ENCODE peak calls at places on chromosomes 5 and 9, in seven cellular contexts. I is heart left ventricle, C is breast epithelium, T is adrenal gland, X is tibial nerve, Q is A549, J is uterus. W is an unnamed sample. For H3K4me1 and H3K9me3, the result is how much of the 10 kb centered on the place peaks cover.

GRCh38 chr5:94276751-94277150 is 341.7 kb downstream of the KIAA0825 start:
- DNase-seq in C (no peak), J (no peak), X (no peak), T (peak), Q (no peak), I (no peak), W (no peak)

GRCh38 chr5:135242021-135242480 is 157.0 kb downstream of the MACROH2A1 start:
- DNase-seq in J (peak), C (peak), I (no peak), T (peak), Q (no peak), X (no peak), W (no peak)

GRCh38 chr5:75364571-75365280 is 27.7 kb downstream of the HMGCR start:
- DNase-seq in T (no peak), X (no peak), I (no peak), Q (no peak), C (no peak), J (no peak), W (no peak)

GRCh38 chr5:170631471-170632195 is 127.8 kb downstream of the KCNIP1 start:
- DNase-seq in C (peak), Q (peak), X (no peak), I (peak), T (no peak), J (no peak), W (no peak)

GRCh38 chr9:73896061-73896460 is 601.1 kb upstream of the RORB start:
- DNase-seq in C (no peak), X (no peak), T (no peak), J (no peak), Q (no peak), I (no peak), W (no peak)

GRCh38 chr9:78127271-78128225 is 95.9 kb upstream of the GNAQ start:
- DNase-seq in C (peak), T (no peak), Q (no peak), X (no peak), I (no peak), J (no peak), W (no peak)

GRCh38 chr9:110040788-110041187 is 167.2 kb downstream of the C9orf152 start:
- DNase-seq in C (no peak), X (no peak), Q (no peak), I (no peak), T (no peak), J (no peak), W (no peak)

GRCh38 chr9:4339783-4340335 is 40.0 kb upstream of the GLIS3 start:
- DNase-seq in Q (peak), X (no peak), C (no peak), I (no peak), J (no peak), T (no peak), W (no peak)

GRCh38 chr5:129820-130219 is 37.9 kb downstream of the PLEKHG4B start:
- DNase-seq in I (no peak), T (no peak), X (no peak), J (no peak), Q (no peak), C (no peak), W (no peak)

GRCh38 chr9:6383551-6384225 is 29.3 kb upstream of the UHRF2 start:
- DNase-seq in X (no peak), I (no peak), J (peak), T (no peak), Q (no peak), C (no peak), W (no peak)

GRCh38 chr5:56876325-56876724 is 33.1 kb upstream of the SETD9 start:
- DNase-seq in I (no peak), J (no peak), T (no peak), C (no peak), Q (no peak), X (no peak), W (no peak)

GRCh38 chr9:69771775-69772418 is 12.1 kb upstream of the PTAR1 start:
- DNase-seq in C (no peak), T (no peak), J (no peak), X (no peak), I (no peak), Q (no peak), W (no peak)

GRCh38 chr9:24846248-24846912 is 300.7 kb upstream of the IZUMO3 start:
- DNase-seq in I (no peak), T (no peak), X (no peak), J (no peak), Q (no peak), C (no peak), W (no peak)

GRCh38 chr9:7756088-7756487 is 43.5 kb downstream of the DMAC1 start:
- DNase-seq in J (no peak), C (no peak), Q (no peak), T (no peak), I (no peak), X (no peak), W (no peak)

GRCh38 chr9:76835571-76836283 is 70.2 kb downstream of the PRUNE2 start:
- DNase-seq in I (no peak), C (no peak), X (no peak), Q (no peak), J (no peak), T (no peak), W (no peak)

GRCh38 chr9:36995927-36996471 is 38.1 kb downstream of the PAX5 start:
- DNase-seq in Q (peak), C (no peak), J (no peak), I (peak), X (no peak), T (peak), W (peak)

GRCh38 chr9:96565684-96566360 is 53.8 kb downstream of the CDC14B start:
- DNase-seq in I (no peak), X (no peak), T (no peak), Q (peak), J (no peak), C (no peak), W (no peak)

DNA sequence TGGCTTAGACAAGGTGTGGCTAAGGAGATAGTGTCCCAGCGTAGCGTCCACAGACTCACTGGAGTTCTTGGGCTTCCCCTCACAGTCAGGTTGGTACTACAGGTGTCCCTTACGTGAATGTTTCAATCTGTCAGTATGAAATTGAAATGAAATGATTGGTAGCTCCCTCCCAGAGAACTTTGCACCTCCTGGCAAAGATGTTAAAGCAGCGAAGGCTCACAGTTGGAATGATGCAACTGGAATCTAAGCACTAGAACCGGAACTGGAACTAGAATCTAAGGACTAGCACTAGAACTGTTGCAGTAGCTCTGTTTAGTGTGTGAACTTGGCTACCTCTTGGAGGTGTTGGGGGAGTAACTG is 1.1 kb downstream of the SLC31A1 start:
- DNase-seq in I (no peak), Q (no peak), X (no peak), T (no peak), C (no peak), J (no peak), W (no peak)
- H3K4me1 ChIP-seq in I (half or more), Q (under half), X (under half), T (under half), C (under half), J (under half), W (under half)

GRCh38 chr5:79876510-79876909 is 114.6 kb downstream of the MTX3 start:
- DNase-seq in T (no peak), J (no peak), X (no peak), I (no peak), Q (no peak), C (no peak), W (no peak)
- H3K9me3 ChIP-seq in T (under half), J (under half), X (under half), I (under half), Q (under half), C (under half), W (under half)

GRCh38 chr9:121286973-121287721 is 19.2 kb downstream of the GSN start:
- DNase-seq in I (peak), T (peak), X (peak), C (peak), J (peak), Q (peak), W (no peak)
- TF ChIP-seq POLR2A in I (no peak), T (no peak), X (peak), C (no peak), J (peak), Q (no peak), W (no peak)

DNA sequence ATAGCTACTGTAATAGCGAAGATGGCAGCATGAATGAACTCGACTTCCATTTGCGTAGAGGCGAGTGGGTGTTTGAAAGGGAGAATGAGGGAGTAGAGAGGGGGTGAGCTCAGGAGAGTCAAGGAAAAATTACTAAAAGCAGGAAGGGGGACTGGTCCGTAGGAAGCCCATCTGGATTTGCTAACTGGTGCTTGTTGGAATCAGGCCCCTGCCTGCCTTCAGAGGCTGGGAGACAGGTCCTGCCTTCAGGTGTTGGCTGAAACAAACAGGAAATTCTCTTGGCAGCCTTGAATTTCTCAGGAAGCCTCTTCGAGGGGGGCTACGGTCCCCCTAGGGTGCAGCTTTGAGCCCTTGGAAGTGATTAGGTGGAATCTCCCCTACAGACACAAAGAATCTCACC is 121.7 kb downstream of the OLFM1 start:
- DNase-seq in J (no peak), X (no peak), I (no peak), T (no peak), C (no peak), Q (no peak), W (no peak)
- H3K4me1 ChIP-seq in J (under half), X (under half), I (under half), T (under half), C (under half), Q (under half), W (under half)

GRCh38 chr5:60228676-60229075 is 335.1 kb upstream of the PDE4D start:
- DNase-seq in T (no peak), C (no peak), J (no peak), X (no peak), I (no peak), Q (no peak), W (no peak)
- H3K9me3 ChIP-seq in T (under half), C (under half), J (under half), X (under half), I (under half), Q (under half), W (under half)

GRCh38 chr9:33816327-33817252 is at the start of gene UBE2R2:
- DNase-seq in Q (peak), T (peak), I (peak), X (peak), C (peak), J (peak), W (peak)
- TF ChIP-seq POLR2A in Q (peak), T (peak), I (peak), X (peak), C (peak), J (peak), W (peak)

DNA sequence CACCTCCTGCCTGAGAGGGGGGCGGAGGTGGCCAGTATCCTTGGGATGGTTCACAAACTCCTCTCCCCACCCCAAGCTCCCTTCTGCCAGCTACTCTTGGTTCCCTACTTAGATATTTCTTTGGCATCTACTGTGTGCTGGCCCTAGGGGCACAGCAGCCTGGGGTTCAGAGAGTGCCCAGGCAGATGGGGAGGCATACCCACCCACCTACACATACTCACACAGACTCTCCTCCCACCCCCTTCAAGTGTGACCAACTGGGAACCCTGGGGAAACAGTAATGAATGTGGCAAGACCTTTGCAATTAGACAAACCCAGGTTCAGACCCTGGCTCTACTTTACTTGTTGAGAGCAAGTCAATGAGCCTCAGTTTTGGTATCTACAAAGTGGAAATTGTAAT is 44.4 kb upstream of the PSD2 start:
- DNase-seq in Q (no peak), I (no peak), X (no peak), J (no peak), C (no peak), T (no peak), W (no peak)
- H3K4me1 ChIP-seq in Q (under half), I (under half), X (under half), J (under half), C (under half), T (under half), W (under half)

W was measured in right lobe of liver.